ENCODE peak calls at places on chromosome 16, in seven cellular contexts. T is Caco-2, W is cardiac fibroblast, M is IMR-90, Y is type B pancreatic cell, D is neural crest cell, P is fibroblast of lung. R is an unnamed sample.

GRCh38 chr16:88971371-88972097 is 5.5 kb downstream of the CBFA2T3 start:
- DNase-seq in P (no peak), M (no peak), T (no peak), W (no peak), Y (no peak), D (no peak), R (no peak)

GRCh38 chr16:10569629-10570028 is 10.8 kb downstream of the EMP2 start:
- DNase-seq in W (no peak), T (no peak), P (peak; percentile 72), Y (no peak), D (no peak), M (peak; percentile 48), R (no peak)

GRCh38 chr16:80948886-80949502 is 57.7 kb downstream of the CMC2 start:
- DNase-seq in P (no peak), W (peak; percentile 83), T (peak; percentile 58), D (peak; percentile 47), Y (no peak), M (peak; percentile 20), R (no peak)

GRCh38 chr16:20851601-20852000 is 45.3 kb downstream of the REXO5 start:
- DNase-seq in W (peak; percentile 98), Y (no peak), T (peak; percentile 68), M (peak; percentile 92), D (no peak), P (peak; percentile 96), R (no peak)

GRCh38 chr16:12419151-12419550 is 384.5 kb downstream of the CPPED1 start:
- DNase-seq in Y (no peak), P (no peak), M (no peak), T (no peak), D (no peak), W (no peak), R (no peak)

GRCh38 chr16:29022196-29022595 is 37.3 kb downstream of the LAT start:
- DNase-seq in T (no peak), P (no peak), Y (no peak), D (no peak), W (no peak), M (no peak), R (no peak)

GRCh38 chr16:28845173-28846079 is 722 bp downstream of the TUFM start:
- DNase-seq in P (peak; percentile 18), W (peak; percentile 44), M (peak; percentile 12), D (no peak), T (peak; percentile 31), Y (no peak), R (no peak)

GRCh38 chr16:22813223-22813945 is 578 bp upstream of the HS3ST2 start:
- DNase-seq in M (peak; percentile 7), W (peak; percentile 35), Y (peak; percentile 84), D (peak; percentile 88), T (no peak), P (peak; percentile 16), R (peak; percentile 80)

GRCh38 chr16:49855280-49855821 is 561 bp downstream of the ZNF423 start:
- DNase-seq in M (peak; percentile 31), T (peak; percentile 81), Y (peak; percentile 90), D (peak; percentile 76), P (peak; percentile 78), W (peak; percentile 85), R (peak; percentile 89)

GRCh38 chr16:11180489-11180888 is 75.5 kb downstream of the SOCS1 start:
- DNase-seq in W (no peak), Y (no peak), P (no peak), D (no peak), T (no peak), M (no peak), R (no peak)

GRCh38 chr16:24568392-24568791 is 29.0 kb downstream of the RBBP6 start:
- DNase-seq in D (no peak), P (peak; percentile 23), T (no peak), W (peak; percentile 56), Y (no peak), M (peak; percentile 43), R (no peak)

GRCh38 chr16:24670623-24671454 is 58.6 kb upstream of the TNRC6A start:
- DNase-seq in D (peak; percentile 20), T (no peak), W (peak; percentile 86), Y (no peak), P (peak; percentile 89), M (peak; percentile 92), R (peak; percentile 26)

GRCh38 chr16:69660166-69660565 is 66.2 kb downstream of the NQO1 start:
- DNase-seq in Y (no peak), T (no peak), D (no peak), M (no peak), W (no peak), P (no peak), R (no peak)

GRCh38 chr16:69481901-69482341 is 57.5 kb downstream of the CYB5B start:
- DNase-seq in D (no peak), W (peak; percentile 76), M (peak; percentile 48), T (peak; percentile 28), P (peak; percentile 57), Y (no peak), R (no peak)

DNA sequence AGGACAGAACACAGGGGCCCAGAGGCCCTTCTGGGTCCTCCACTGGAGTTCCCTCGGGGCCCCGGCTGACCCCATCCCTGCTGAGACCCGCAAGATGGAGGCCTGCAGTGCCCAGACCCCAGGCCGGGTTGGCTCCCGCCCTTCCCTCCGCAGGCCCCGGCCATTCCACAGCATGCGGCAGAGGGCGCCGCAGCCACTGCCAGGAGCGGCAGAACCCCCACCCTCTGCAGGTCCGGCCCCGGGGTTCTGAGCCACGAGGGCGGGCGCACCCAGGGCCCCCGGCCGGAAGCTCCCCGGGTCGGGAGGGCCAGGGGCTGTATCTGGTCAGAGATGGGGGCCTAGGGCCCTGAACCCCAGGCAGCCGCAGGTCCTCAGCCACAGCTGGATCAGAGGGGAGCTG is 2.4 kb upstream of the PERCC1 start:
- DNase-seq in W (peak; percentile 19), T (no peak), Y (no peak), P (peak; percentile 10), M (no peak), D (no peak), R (no peak)
- TF ChIP-seq CTCF in W (peak; percentile 35), T (no peak), Y (no peak), P (peak; percentile 23), M (peak; percentile 30), D (no peak), R (no peak)

GRCh38 chr16:83356266-83356665 is 451.5 kb upstream of the HSBP1 start:
- DNase-seq in Y (no peak), P (peak; percentile 71), T (peak; percentile 47), D (peak; percentile 2), W (peak; percentile 77), M (peak; percentile 65), R (no peak)
- TF ChIP-seq CTCF in Y (peak; percentile 78), P (peak; percentile 82), T (peak; percentile 53), D (peak; percentile 75), W (peak; percentile 81), M (peak; percentile 62), R (peak; percentile 66)

GRCh38 chr16:87060026-87060986 is 256.9 kb downstream of the C16orf95 start:
- DNase-seq in Y (no peak), D (no peak), W (peak; percentile 82), M (peak; percentile 73), P (peak; percentile 63), T (no peak), R (no peak)
- TF ChIP-seq CTCF in Y (no peak), D (no peak), W (peak; percentile 45), M (peak; percentile 54), P (peak; percentile 41), T (no peak), R (no peak)

GRCh38 chr16:71439531-71439930 is 2.3 kb downstream of the TLE7 start:
- DNase-seq in W (no peak), P (peak; percentile 27), D (no peak), T (no peak), Y (no peak), M (no peak), R (no peak)

GRCh38 chr16:71442041-71442440 is at the start of gene TLE7:
- DNase-seq in D (no peak), M (no peak), W (no peak), T (no peak), P (no peak), Y (no peak), R (no peak)

GRCh38 chr16:71443714-71444113 is 1.9 kb upstream of the TLE7 start:
- DNase-seq in M (no peak), D (no peak), P (no peak), T (no peak), Y (no peak), W (no peak), R (no peak)

GRCh38 chr16:71441348-71441781 is 489 bp downstream of the TLE7 start:
- DNase-seq in D (no peak), Y (no peak), W (no peak), P (no peak), M (no peak), T (no peak), R (no peak)

GRCh38 chr16:71440669-71441347 is 1.0 kb downstream of the TLE7 start:
- DNase-seq in P (no peak), M (no peak), Y (no peak), T (no peak), W (no peak), D (no peak), R (no peak)
- TF ChIP-seq CTCF in P (no peak), M (no peak), Y (peak; percentile 54), T (peak; percentile 40), W (peak; percentile 5), D (peak; percentile 38), R (no peak)

GRCh38 chr16:15592324-15592723 is 50.6 kb downstream of the MARF1 start:
- DNase-seq in P (no peak), D (no peak), M (no peak), T (no peak), W (no peak), Y (no peak), R (no peak)
- TF ChIP-seq CTCF in P (no peak), D (no peak), M (no peak), T (no peak), W (no peak), Y (no peak), R (no peak)

DNA sequence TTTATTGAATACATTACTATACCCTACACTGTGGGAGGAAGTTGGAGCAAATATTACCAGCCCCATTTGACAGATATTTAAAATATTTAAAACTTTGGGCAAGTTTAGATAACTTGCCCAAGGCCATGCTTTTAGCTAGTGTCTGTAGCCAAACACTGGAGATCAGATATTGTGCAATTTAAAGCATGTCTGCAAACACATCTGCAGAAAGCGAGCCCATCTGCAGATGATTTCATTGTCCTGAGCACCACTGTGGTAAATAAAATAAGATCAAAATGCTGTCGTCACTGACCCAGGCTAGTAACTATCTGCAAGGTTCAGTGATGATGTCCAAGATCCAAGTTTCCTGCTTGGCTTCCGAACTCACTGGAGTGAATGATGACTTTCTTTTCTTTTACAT is 25.0 kb downstream of the TMC7 start:
- DNase-seq in D (no peak), P (peak; percentile 67), W (peak; percentile 47), T (no peak), Y (no peak), M (peak; percentile 72), R (no peak)
- TF ChIP-seq CTCF in D (no peak), P (no peak), W (no peak), T (no peak), Y (no peak), M (no peak), R (no peak)

DNA sequence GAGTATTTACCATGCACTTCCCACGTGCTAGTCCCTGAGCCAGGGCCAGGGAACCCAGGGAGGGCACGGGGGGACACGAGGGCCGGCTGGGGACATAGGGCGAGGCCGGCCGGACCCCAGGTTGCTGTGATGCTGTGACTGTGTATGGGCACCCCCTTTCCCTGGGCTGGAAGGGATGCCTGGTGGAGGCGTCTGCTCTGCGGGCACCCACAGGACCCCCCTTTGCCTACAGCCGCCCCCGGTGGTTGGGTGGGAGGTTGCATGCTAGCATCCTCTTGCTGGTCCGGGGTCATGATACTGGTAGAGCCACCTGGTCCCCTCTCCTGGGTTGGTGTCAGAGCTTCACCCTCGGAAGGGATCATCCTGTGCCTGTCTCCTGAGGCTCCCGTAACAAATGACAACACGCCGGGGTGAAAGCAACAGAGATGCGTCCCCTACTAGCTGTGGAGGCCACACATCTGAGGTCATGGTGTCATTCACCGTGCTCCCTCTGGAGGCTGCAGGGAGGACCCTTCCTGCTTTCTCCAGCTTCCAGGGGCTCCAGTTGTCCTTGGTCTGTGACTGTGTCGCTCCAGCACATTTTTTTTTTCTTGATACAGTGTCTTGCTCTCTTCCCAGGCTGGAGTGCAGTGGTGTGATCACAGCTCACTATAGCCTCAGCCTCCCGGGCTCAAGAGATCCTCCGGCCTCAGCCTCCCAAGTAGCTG is 3.1 kb upstream of the CIAO3 start:
- DNase-seq in D (no peak), W (no peak), T (no peak), M (no peak), Y (no peak), P (no peak), R (no peak)
- TF ChIP-seq CTCF in D (peak; percentile 36), W (no peak), T (peak; percentile 25), M (no peak), Y (peak; percentile 54), P (no peak), R (peak; percentile 30)

R was measured in mesothelial cell of epicardium.